ENCODE peak calls at places on chromosomes 7 and 10, in four cellular contexts. O is GM12865; M is stimulated activated CD8-positive, alpha-beta memory T cell treated with anti-CD3 and anti-CD28 coated beads, Interleukin-4, amount 100 ng/mL, for 1 hour; R is NCI-H1694 treated with DMSO at 0.1 percent for 48 hours. I is an unnamed sample.

GRCh38 chr7:155371884-155372781 is 74.5 kb downstream of the INSIG1 start:
- DNase-seq in O (peak), R (no peak), M (no peak), I (no peak)

GRCh38 chr10:60257767-60258428 is 131.8 kb downstream of the ANK3 start:
- DNase-seq in R (no peak), O (no peak), M (no peak), I (no peak)

GRCh38 chr10:114033566-114033965 is 10.1 kb upstream of the ADRB1 start:
- DNase-seq in O (no peak), M (no peak), R (no peak), I (no peak)

GRCh38 chr10:88901610-88902327 is 21.7 kb downstream of the STAMBPL1 start:
- DNase-seq in R (no peak), O (peak), M (no peak), I (no peak)

GRCh38 chr10:87925570-87925969 is 62.1 kb downstream of the PTEN start:
- DNase-seq in O (no peak), R (peak), M (no peak), I (no peak)

GRCh38 chr7:135359633-135360032 is 126.0 kb downstream of the STRA8 start:
- DNase-seq in O (peak), M (no peak), R (no peak), I (no peak)

GRCh38 chr7:43163885-43164284 is 51.4 kb downstream of the HECW1 start:
- DNase-seq in O (no peak), M (no peak), R (no peak), I (no peak)

GRCh38 chr7:117716707-117717294 is 156.4 kb downstream of the CTTNBP2 start:
- DNase-seq in M (no peak), R (no peak), O (no peak), I (no peak)

GRCh38 chr10:47048533-47048905 is 137.3 kb downstream of the PTPN20 start:
- DNase-seq in R (no peak), M (no peak), O (no peak), I (no peak)

GRCh38 chr7:29642494-29643155 is 79.0 kb downstream of the PRR15 start:
- DNase-seq in M (no peak), O (no peak), R (no peak), I (no peak)

GRCh38 chr7:602341-603141 is 82.9 kb upstream of the PDGFA start:
- DNase-seq in R (no peak), O (peak), M (no peak), I (no peak)

GRCh38 chr10:1253476-1254353 is 197.5 kb downstream of the WDR37 start:
- DNase-seq in M (no peak), O (peak), R (no peak), I (peak)

GRCh38 chr7:93551063-93551895 is 23.2 kb downstream of the CALCR start:
- DNase-seq in M (no peak), O (peak), R (peak), I (no peak)

GRCh38 chr7:38411404-38411803 is 138.0 kb upstream of the TARP start:
- DNase-seq in R (peak), M (no peak), O (peak), I (no peak)

GRCh38 chr7:47358357-47358756 is 223.6 kb downstream of the TNS3 start:
- DNase-seq in R (no peak), O (no peak), M (no peak), I (no peak)

GRCh38 chr7:25260862-25261454 is 32.7 kb upstream of the NPVF start:
- DNase-seq in O (peak), R (no peak), M (no peak), I (no peak)

GRCh38 chr7:132393789-132394261 is 182.4 kb downstream of the PLXNA4 start:
- DNase-seq in O (no peak), R (peak), M (no peak), I (no peak)

GRCh38 chr7:143129477-143129876 is 2.4 kb upstream of the PIP start:
- DNase-seq in M (no peak), O (no peak), R (no peak), I (no peak)

GRCh38 chr10:105181616-105182015 is 540.5 kb downstream of the SORCS3 start:
- DNase-seq in R (no peak), M (no peak), O (no peak), I (no peak)

GRCh38 chr7:28296571-28297483 is 115.5 kb upstream of the CREB5 start:
- DNase-seq in R (peak), M (peak), O (peak), I (peak)

I was measured in naive thymus-derived CD8-positive, alpha-beta T cell.